ENCODE peak calls at places on chromosomes 16 and 17, in seven cellular contexts. H is IMR-90; N is spleen; F is CD8-positive, alpha-beta memory T cell; M is DND-41; Y is cardiac muscle cell; R is CD8-positive, alpha-beta T cell. P is an unnamed sample. For H3K4me1, the result is how much of the 10 kb centered on the place peaks cover.

GRCh38 chr17:46020023-46020735 is 21.1 kb downstream of the STH start:
- DNase-seq in F (peak), Y (no peak), R (peak), H (no peak), M (no peak), N (peak), P (no peak)

GRCh38 chr17:76997981-76998531 is 129.9 kb downstream of the MGAT5B start:
- DNase-seq in H (no peak), N (no peak), F (peak), M (peak), R (peak), Y (no peak), P (no peak)

GRCh38 chr17:4498461-4499397 is at the start of gene SPNS2:
- DNase-seq in R (peak), Y (peak), M (peak), N (peak), F (peak), H (peak), P (no peak)

GRCh38 chr16:87048038-87048743 is 269.0 kb downstream of the C16orf95 start:
- DNase-seq in H (no peak), N (no peak), M (no peak), Y (no peak), R (no peak), F (no peak), P (no peak)

GRCh38 chr16:3696425-3697218 is 20.7 kb downstream of the TRAP1 start:
- DNase-seq in M (no peak), N (no peak), R (no peak), Y (no peak), F (no peak), H (peak), P (no peak)

GRCh38 chr16:64455275-64455674 is 666.6 kb downstream of the CDH11 start:
- DNase-seq in Y (no peak), H (peak), F (no peak), N (no peak), M (no peak), R (no peak), P (no peak)

GRCh38 chr16:56606688-56607618 is 1.4 kb upstream of the MT2A start:
- DNase-seq in N (peak), Y (no peak), H (peak), F (peak), M (no peak), R (no peak), P (peak)

GRCh38 chr16:63442246-63442645 is 1406.0 kb upstream of the CDH8 start:
- DNase-seq in Y (no peak), R (no peak), H (no peak), N (no peak), F (no peak), M (no peak), P (no peak)

GRCh38 chr17:55356440-55357328 is 65.0 kb downstream of the MMD start:
- DNase-seq in R (peak), F (peak), M (peak), H (peak), Y (peak), N (no peak), P (peak)

GRCh38 chr17:81503619-81504018 is 9.0 kb downstream of the ACTG1 start:
- DNase-seq in N (no peak), R (no peak), Y (no peak), F (no peak), M (no peak), H (no peak), P (no peak)

GRCh38 chr16:57430955-57431354 is 16.2 kb downstream of the CIAPIN1 start:
- DNase-seq in F (no peak), Y (no peak), N (no peak), R (no peak), H (no peak), M (no peak), P (no peak)

GRCh38 chr17:43570518-43570928 is 24.4 kb upstream of the ETV4 start:
- DNase-seq in Y (no peak), M (no peak), H (peak), F (no peak), R (no peak), N (no peak), P (no peak)

GRCh38 chr17:36529121-36529520 is 5.5 kb downstream of the MYO19 start:
- DNase-seq in F (no peak), M (no peak), Y (no peak), R (no peak), N (no peak), H (peak), P (no peak)

GRCh38 chr16:89502319-89502843 is 5.8 kb upstream of the SPG7 start:
- DNase-seq in Y (no peak), H (no peak), N (no peak), M (no peak), R (no peak), F (no peak), P (no peak)

GRCh38 chr17:71703701-71704100 is 417.1 kb upstream of the SOX9 start:
- DNase-seq in N (no peak), Y (no peak), M (no peak), H (no peak), R (no peak), F (no peak), P (no peak)

GRCh38 chr17:1995321-1996242 is 29.6 kb downstream of the RTN4RL1 start:
- DNase-seq in Y (no peak), N (no peak), H (no peak), M (no peak), F (no peak), R (no peak), P (no peak)

DNA sequence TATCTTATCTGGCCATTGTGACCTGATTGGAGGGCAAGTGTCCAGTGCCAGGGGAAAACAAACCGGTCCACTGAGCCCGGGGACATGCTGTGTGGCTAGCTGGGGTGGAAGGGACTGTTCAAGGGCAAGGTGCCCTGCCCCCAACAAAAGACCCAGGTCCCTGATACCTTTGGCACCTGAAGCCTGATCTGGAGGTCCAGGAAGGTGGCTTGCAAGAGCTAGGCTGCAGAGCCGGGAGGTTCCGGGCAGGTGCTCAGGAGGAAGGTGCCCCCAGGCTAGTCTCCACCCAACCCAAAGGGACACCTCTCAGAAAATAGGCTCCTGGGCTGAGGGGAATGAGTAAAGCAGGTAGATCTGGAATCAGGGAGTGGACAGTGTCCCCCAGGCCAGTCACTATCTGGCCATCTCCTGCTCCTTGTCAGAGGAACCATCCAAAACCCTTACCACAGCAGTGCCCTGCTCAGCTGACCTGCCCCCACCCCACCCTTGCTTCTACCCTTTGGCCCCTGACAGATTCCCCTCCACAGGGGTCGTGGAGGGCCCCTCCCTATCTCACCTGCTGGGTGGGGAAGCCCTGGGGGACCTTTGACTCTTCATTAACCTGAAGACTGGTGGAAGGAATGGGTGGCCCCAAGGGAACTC is 6.2 kb downstream of the NAT9 start:
- DNase-seq in Y (no peak), H (no peak), M (no peak), R (no peak), F (no peak), N (no peak), P (no peak)
- H3K27ac ChIP-seq in Y (no peak), H (no peak), M (no peak), R (no peak), F (no peak), N (no peak), P (no peak)

DNA sequence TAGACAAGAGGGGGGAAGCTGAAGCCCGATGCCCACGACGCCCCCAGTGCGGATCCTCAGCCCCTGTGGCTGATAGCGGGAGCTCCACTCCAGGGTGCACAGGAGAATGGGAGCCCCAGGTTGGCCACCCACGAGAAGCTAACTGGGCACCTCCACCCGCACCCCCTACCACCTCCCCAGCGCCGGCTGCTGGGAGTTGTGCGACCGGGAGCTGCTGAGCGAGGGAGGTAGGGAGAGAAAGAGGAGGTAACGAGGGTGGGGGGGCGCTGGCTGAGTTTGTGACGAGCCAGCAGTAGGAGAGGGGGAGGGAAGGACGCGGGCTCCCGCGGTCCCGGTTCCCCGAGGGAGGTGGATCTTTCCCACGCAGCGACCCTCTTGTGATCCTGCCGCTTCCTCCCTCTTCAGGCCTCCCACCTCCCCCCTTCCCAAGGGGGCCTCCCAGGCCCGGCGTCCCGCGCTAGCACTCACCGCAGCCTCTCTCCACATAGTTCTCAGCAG is at the start of gene GRIN2A:
- DNase-seq in M (no peak), Y (peak), F (no peak), H (no peak), N (no peak), R (no peak), P (no peak)
- H3K4me3 ChIP-seq in M (no peak), Y (peak), F (no peak), H (no peak), N (peak), R (no peak), P (peak)

GRCh38 chr16:68096491-68096890 is 11.3 kb downstream of the NFATC3 start:
- DNase-seq in R (no peak), Y (no peak), F (no peak), N (no peak), M (no peak), H (no peak), P (no peak)
- H3K4me1 ChIP-seq in R (half or more), Y (under half), F (half or more), N (half or more), M (under half), H (under half), P (under half)

DNA sequence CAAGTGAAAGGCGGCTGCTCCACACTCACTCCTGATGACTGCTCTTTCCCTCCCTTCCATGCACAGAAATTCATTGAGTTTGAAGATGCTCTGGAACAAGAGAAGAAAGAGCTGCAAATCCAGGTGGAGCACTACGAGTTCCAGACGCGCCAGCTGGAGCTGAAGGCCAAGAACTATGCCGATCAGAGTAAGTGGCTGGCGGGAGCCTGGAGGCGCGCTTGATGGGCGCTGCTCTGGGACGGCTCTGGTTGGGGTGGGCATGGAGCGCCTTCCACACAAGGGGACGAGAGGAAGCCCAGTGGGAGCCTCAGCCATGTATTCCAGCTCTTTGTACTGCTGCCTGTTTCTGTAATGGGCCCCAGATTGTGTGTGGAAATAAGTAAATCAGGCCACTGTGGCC is 18.5 kb downstream of the MAPK8IP3 start:
- DNase-seq in N (no peak), H (no peak), R (no peak), Y (no peak), M (no peak), F (no peak), P (no peak)
- H3K27ac ChIP-seq in N (no peak), H (no peak), R (no peak), Y (no peak), M (no peak), F (no peak), P (no peak)

GRCh38 chr17:8611671-8612298 is 18.7 kb downstream of the MYH10 start:
- DNase-seq in Y (no peak), F (no peak), N (no peak), M (no peak), H (peak), R (no peak), P (no peak)
- H3K4me3 ChIP-seq in Y (no peak), F (no peak), N (no peak), M (no peak), H (peak), R (no peak), P (peak)

DNA sequence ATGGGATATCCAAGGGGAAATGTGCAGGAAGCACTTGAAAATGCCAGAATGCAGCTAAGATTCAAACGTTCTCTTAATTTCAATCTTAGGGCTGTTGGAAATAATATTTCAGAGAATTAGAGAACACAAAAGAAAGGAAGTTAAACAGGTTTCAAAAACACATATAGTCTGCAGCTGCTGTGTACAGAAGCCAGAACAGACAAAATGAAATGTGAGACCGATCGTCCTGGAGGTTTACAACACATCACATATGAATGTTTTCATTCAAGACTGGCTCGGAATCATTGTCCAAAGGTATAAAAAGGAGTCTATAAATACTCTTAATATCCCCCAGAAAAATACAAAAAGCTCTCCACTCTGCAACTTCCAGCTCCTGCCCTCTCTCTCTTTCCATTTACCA is 14.3 kb downstream of the CYTH1 start:
- DNase-seq in M (no peak), F (no peak), N (no peak), H (peak), Y (no peak), R (no peak), P (no peak)
- H3K4me1 ChIP-seq in M (under half), F (half or more), N (half or more), H (under half), Y (under half), R (half or more), P (under half)

DNA sequence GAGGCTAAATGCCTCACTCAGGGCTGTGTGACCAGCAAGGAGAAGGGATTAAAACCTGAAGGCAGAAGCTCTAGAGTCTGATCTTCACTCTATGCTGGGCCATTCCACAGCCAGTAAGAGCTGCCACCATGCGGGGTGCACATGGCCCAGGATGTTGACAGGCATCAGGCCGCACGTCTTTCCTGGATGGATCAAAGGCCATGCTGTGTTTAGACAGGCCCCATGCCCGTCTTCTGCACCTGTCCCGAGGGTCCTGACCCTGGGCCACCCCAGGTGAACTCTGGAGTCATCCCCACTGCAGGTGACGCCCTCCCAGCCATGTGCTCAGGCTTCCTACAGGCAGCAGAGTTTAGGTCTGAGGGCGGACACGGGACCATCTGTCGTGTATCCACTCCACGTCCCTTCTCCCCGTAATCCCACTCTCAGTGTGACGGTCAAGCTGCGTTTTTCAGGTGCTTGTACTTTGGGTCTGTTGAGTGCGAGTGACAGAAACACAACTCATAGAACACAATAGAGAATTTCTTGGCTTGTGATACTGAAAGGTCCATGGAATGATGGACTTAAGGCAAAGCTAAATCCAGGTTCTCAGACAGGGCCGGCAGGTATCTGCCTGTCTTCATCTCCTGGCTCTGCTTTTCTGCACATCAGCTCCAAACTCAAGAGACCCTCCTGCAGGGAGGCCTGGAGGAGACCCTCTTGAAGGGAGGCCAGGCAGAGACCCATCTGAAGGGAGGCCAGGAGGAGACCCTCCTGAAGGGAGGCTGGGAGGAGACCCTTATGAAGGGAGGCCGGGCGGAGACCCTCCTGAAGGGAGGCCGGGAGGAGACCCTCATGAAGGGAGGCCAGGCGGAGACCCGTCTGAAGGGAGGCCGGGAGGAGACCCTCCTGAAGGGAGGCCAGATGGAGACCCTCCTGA is 13.2 kb downstream of the ZNF469 start:
- DNase-seq in H (no peak), F (no peak), R (no peak), Y (no peak), N (no peak), M (no peak), P (no peak)
- H3K27ac ChIP-seq in H (no peak), F (no peak), R (no peak), Y (no peak), N (no peak), M (no peak), P (no peak)

GRCh38 chr16:67537270-67537635 is 8.6 kb downstream of the RIPOR1 start:
- DNase-seq in F (no peak), M (peak), R (peak), Y (peak), H (peak), N (peak), P (no peak)
- H3K4me3 ChIP-seq in F (peak), M (peak), R (peak), Y (peak), H (peak), N (peak), P (peak)